ENCODE peak calls at places on chromosome 13, in four cellular contexts. F is activated CD4-positive, alpha-beta T cell treated with anti-CD3 and anti-CD28 coated beads, Interleukin-2, amount 50 U/mL, for 24 hours; T is stimulated activated naive CD4-positive, alpha-beta T cell; P is naive thymus-derived CD4-positive, alpha-beta T cell. J is an unnamed sample.

GRCh38 chr13:32318072-32318471 is 2.8 kb downstream of the BRCA2 start:
- DNase-seq in F (no peak), T (no peak), P (no peak), J (no peak)

GRCh38 chr13:48233097-48233885 is at the start of gene ITM2B:
- DNase-seq in F (no peak), T (peak), P (peak), J (peak)

GRCh38 chr13:56615572-56615971 is 525.1 kb upstream of the PRR20A start:
- DNase-seq in F (no peak), T (no peak), P (no peak), J (no peak)

GRCh38 chr13:113771709-113772331 is 12.8 kb downstream of the TMEM255B start:
- DNase-seq in F (no peak), T (no peak), P (no peak), J (no peak)

GRCh38 chr13:111554539-111555267 is 234.3 kb downstream of the TEX29 start:
- DNase-seq in F (no peak), T (no peak), P (no peak), J (no peak)

GRCh38 chr13:104750377-104750776 is 1684.2 kb upstream of the SLC10A2 start:
- DNase-seq in F (no peak), T (no peak), P (no peak), J (no peak)

GRCh38 chr13:20197361-20197834 is 4.7 kb upstream of the GJB2 start:
- DNase-seq in F (no peak), T (no peak), P (no peak), J (no peak)

GRCh38 chr13:73001971-73002370 is 56.8 kb upstream of the KLF5 start:
- DNase-seq in F (no peak), T (no peak), P (no peak), J (no peak)

GRCh38 chr13:36069881-36070366 is 61.3 kb downstream of the DCLK1 start:
- DNase-seq in F (no peak), T (no peak), P (no peak), J (no peak)

GRCh38 chr13:29679357-29680050 is 84.0 kb upstream of the SLC7A1 start:
- DNase-seq in F (no peak), T (no peak), P (no peak), J (no peak)

GRCh38 chr13:42991892-42992584 is at the start of gene EPSTI1:
- DNase-seq in F (peak), T (peak), P (peak), J (peak)

GRCh38 chr13:94706101-94706853 is 6.1 kb downstream of the SOX21 start:
- DNase-seq in F (no peak), T (no peak), P (no peak), J (no peak)

GRCh38 chr13:47813683-47814082 is 187.4 kb downstream of the SUCLA2 start:
- DNase-seq in F (no peak), T (no peak), P (no peak), J (no peak)

GRCh38 chr13:113398963-113399754 is 35.2 kb upstream of the GRTP1 start:
- DNase-seq in F (no peak), T (no peak), P (no peak), J (no peak)

GRCh38 chr13:37134411-37135041 is 29.1 kb upstream of the CSNK1A1L start:
- DNase-seq in F (no peak), T (no peak), P (no peak), J (no peak)

GRCh38 chr13:110409581-110409992 is 102.5 kb downstream of the COL4A2 start:
- DNase-seq in F (no peak), T (no peak), P (no peak), J (no peak)

GRCh38 chr13:44738463-44738862 is 162.3 kb upstream of the TSC22D1 start:
- DNase-seq in F (no peak), T (no peak), P (no peak), J (no peak)

GRCh38 chr13:35468195-35468594 is 8.3 kb downstream of the MAB21L1 start:
- DNase-seq in F (no peak), T (no peak), P (no peak), J (no peak)

GRCh38 chr13:37194428-37194861 is 89.0 kb upstream of the CSNK1A1L start:
- DNase-seq in F (no peak), T (no peak), P (no peak), J (no peak)

GRCh38 chr13:24050292-24050711 is 110.2 kb upstream of the SPATA13 start:
- DNase-seq in F (no peak), T (no peak), P (no peak), J (no peak)

GRCh38 chr13:32153056-32153455 is 121.5 kb downstream of the FRY start:
- DNase-seq in F (no peak), T (no peak), P (no peak), J (no peak)

GRCh38 chr13:100361504-100361903 is 227.1 kb downstream of the GGACT start:
- DNase-seq in F (no peak), T (no peak), P (no peak), J (no peak)

GRCh38 chr13:40438999-40439797 is 227.2 kb downstream of the FOXO1 start:
- DNase-seq in F (peak), T (no peak), P (no peak), J (no peak)

GRCh38 chr13:49641810-49642291 is 13.5 kb downstream of the ARL11 start:
- DNase-seq in F (no peak), T (no peak), P (no peak), J (no peak)

GRCh38 chr13:79360064-79360463 is 46.0 kb downstream of the RBM26 start:
- DNase-seq in F (no peak), T (no peak), P (no peak), J (no peak)